ENCODE peak calls at places on chromosomes 4 and X, in four cellular contexts. One of them, this sample, is unnamed.
A peak's percentile ranks its signal among the peaks of the same experiment; 100 is the strongest.

GRCh38 chrX:72271091-72271490 is 6.0 kb downstream of the RPS4X start:
- DNase-seq in K562: no peak
- DNase-seq in GM12878: no peak
- DNase-seq in HepG2: no peak
- DNase-seq in this sample: no peak

GRCh38 chr4:52655505-52655904 is 3.6 kb downstream of the USP46 start:
- DNase-seq in K562: no peak
- DNase-seq in GM12878: no peak
- DNase-seq in HepG2: no peak
- DNase-seq in this sample: no peak

GRCh38 chr4:1171306-1172227 is 816 bp downstream of the SPON2 start:
- DNase-seq in K562: no peak
- DNase-seq in GM12878: no peak
- DNase-seq in HepG2: no peak
- DNase-seq in this sample: no peak

GRCh38 chr4:81724925-81725329 is 253.2 kb upstream of the RASGEF1B start:
- DNase-seq in K562: peak; percentile 23
- DNase-seq in GM12878: peak; percentile 3
- DNase-seq in HepG2: peak; percentile 7
- DNase-seq in this sample: no peak

GRCh38 chr4:84089652-84090437 is 409.2 kb downstream of the NKX6-1 start:
- DNase-seq in K562: no peak
- DNase-seq in GM12878: no peak
- DNase-seq in HepG2: no peak
- DNase-seq in this sample: no peak

GRCh38 chr4:163166041-163166579 is 580 bp downstream of the NAF1 start:
- DNase-seq in K562: peak; percentile 49
- DNase-seq in GM12878: no peak
- DNase-seq in HepG2: peak; percentile 26
- DNase-seq in this sample: peak; percentile 13

GRCh38 chrX:107721318-107721717 is 54.3 kb downstream of the TSC22D3 start:
- DNase-seq in K562: no peak
- DNase-seq in GM12878: no peak
- DNase-seq in HepG2: no peak
- DNase-seq in this sample: no peak

GRCh38 chr4:183154701-183155391 is 55.8 kb downstream of the WWC2 start:
- DNase-seq in K562: no peak
- DNase-seq in GM12878: no peak
- DNase-seq in HepG2: peak; percentile 96
- DNase-seq in this sample: no peak

GRCh38 chrX:17417411-17417810 is 42.4 kb downstream of the NHS start:
- DNase-seq in K562: no peak
- DNase-seq in GM12878: no peak
- DNase-seq in HepG2: no peak
- DNase-seq in this sample: no peak

GRCh38 chrX:17414057-17414658 is 39.2 kb downstream of the NHS start:
- DNase-seq in K562: no peak
- DNase-seq in GM12878: no peak
- DNase-seq in HepG2: no peak
- DNase-seq in this sample: no peak

GRCh38 chrX:17413228-17413627 is 38.2 kb downstream of the NHS start:
- DNase-seq in K562: no peak
- DNase-seq in GM12878: no peak
- DNase-seq in HepG2: no peak
- DNase-seq in this sample: no peak

GRCh38 chrX:17414839-17415238 is 39.8 kb downstream of the NHS start:
- DNase-seq in K562: no peak
- DNase-seq in GM12878: no peak
- DNase-seq in HepG2: no peak
- DNase-seq in this sample: no peak

GRCh38 chrX:17415242-17415815 is 40.3 kb downstream of the NHS start:
- DNase-seq in K562: no peak
- DNase-seq in GM12878: no peak
- DNase-seq in HepG2: no peak
- DNase-seq in this sample: no peak
- H3K27ac ChIP-seq in K562: no peak overlapping the region
- H3K27ac ChIP-seq in GM12878: no peak overlapping the region
- H3K27ac ChIP-seq in HepG2: no peak overlapping the region
- H3K27ac ChIP-seq in this sample: peak overlapping the region; percentile 87

DNA sequence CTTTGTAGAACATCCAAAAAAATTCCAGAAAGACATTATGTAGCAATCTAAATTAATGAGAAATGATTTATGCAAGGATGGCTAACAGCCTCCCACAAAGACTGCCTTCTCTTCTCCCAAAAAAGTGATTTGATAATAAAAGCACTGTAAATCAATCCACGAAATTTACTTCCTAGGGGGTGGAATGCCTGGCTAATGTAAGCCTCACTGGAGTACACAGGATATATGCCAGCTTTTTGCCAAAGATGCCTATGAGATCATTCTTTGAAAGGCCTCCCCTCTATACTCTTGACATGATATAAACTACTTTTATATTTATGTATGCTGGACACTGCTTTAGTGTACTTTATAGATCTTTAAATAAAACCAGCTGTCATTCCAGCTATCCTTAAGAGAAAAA is 211.1 kb downstream of the ADAMTS3 start:
- DNase-seq in K562: no peak
- DNase-seq in GM12878: no peak
- DNase-seq in HepG2: no peak
- DNase-seq in this sample: no peak
- TF ChIP-seq CHD4 in K562: no peak
- TF ChIP-seq CHD4 in GM12878: no peak
- TF ChIP-seq CHD4 in HepG2: no peak
- TF ChIP-seq CHD4 in this sample: no peak

GRCh38 chr4:165111906-165112257 is 778 bp downstream of the TMEM192 start:
- DNase-seq in K562: no peak
- DNase-seq in GM12878: no peak
- DNase-seq in HepG2: no peak
- DNase-seq in this sample: no peak
- H3K27ac ChIP-seq in K562: peak overlapping the region; percentile 71
- H3K27ac ChIP-seq in GM12878: peak overlapping the region; percentile 90
- H3K27ac ChIP-seq in HepG2: peak overlapping the region; percentile 92
- H3K27ac ChIP-seq in this sample: peak overlapping the region; percentile 90

DNA sequence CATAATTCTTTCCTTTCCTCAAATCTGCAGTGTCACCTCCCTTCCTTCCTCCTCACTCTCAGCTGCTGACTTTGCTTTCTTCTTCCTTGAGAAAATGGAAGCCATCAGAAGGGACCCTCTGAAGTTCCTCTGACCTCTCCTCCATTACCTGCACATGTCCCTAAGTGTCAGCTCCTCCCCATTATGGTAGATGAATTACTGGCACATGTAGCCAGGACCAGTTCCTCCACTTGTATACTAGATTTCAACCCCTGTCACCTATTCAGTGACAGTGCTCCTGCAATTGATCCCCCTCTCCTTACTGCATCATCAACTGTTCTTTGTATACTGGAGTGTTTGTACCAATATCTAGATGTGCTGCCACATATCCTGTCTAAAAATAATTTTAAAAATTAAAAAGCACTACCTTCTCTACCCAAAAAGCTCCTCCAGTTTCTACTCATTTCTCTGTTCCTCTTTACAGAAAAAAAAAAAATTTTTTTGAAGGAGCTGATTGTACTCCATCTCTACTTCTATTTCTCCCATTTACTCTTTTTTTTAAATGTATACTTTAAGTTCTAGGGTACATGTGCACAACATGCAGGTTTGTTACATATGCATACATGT is 78.6 kb downstream of the CLCN5 start:
- DNase-seq in K562: no peak
- DNase-seq in GM12878: no peak
- DNase-seq in HepG2: no peak
- DNase-seq in this sample: no peak
- TF ChIP-seq CHD4 in K562: no peak
- TF ChIP-seq CHD4 in GM12878: no peak
- TF ChIP-seq CHD4 in HepG2: no peak
- TF ChIP-seq CHD4 in this sample: no peak

GRCh38 chr4:123994917-123995316 is 598.3 kb downstream of the SPRY1 start:
- DNase-seq in K562: no peak
- DNase-seq in GM12878: no peak
- DNase-seq in HepG2: no peak
- DNase-seq in this sample: peak; percentile 2
- H3K27ac ChIP-seq in K562: no peak overlapping the region
- H3K27ac ChIP-seq in GM12878: no peak overlapping the region
- H3K27ac ChIP-seq in HepG2: no peak overlapping the region
- H3K27ac ChIP-seq in this sample: no peak overlapping the region

GRCh38 chr4:27008693-27009092 is 148.1 kb downstream of the STIM2 start:
- DNase-seq in K562: no peak
- DNase-seq in GM12878: no peak
- DNase-seq in HepG2: no peak
- DNase-seq in this sample: no peak

GRCh38 chr4:27005512-27006246 is 145.0 kb downstream of the STIM2 start:
- DNase-seq in K562: no peak
- DNase-seq in GM12878: no peak
- DNase-seq in HepG2: no peak
- DNase-seq in this sample: no peak

GRCh38 chr4:27006247-27006603 is 145.6 kb downstream of the STIM2 start:
- DNase-seq in K562: no peak
- DNase-seq in GM12878: no peak
- DNase-seq in HepG2: no peak
- DNase-seq in this sample: no peak

GRCh38 chr4:27006646-27007045 is 146.0 kb downstream of the STIM2 start:
- DNase-seq in K562: no peak
- DNase-seq in GM12878: no peak
- DNase-seq in HepG2: no peak
- DNase-seq in this sample: no peak

GRCh38 chr4:27007507-27007906 is 146.9 kb downstream of the STIM2 start:
- DNase-seq in K562: no peak
- DNase-seq in GM12878: no peak
- DNase-seq in HepG2: no peak
- DNase-seq in this sample: no peak
- TF ChIP-seq CHD4 in K562: no peak
- TF ChIP-seq CHD4 in GM12878: no peak
- TF ChIP-seq CHD4 in HepG2: no peak
- TF ChIP-seq CHD4 in this sample: no peak

DNA sequence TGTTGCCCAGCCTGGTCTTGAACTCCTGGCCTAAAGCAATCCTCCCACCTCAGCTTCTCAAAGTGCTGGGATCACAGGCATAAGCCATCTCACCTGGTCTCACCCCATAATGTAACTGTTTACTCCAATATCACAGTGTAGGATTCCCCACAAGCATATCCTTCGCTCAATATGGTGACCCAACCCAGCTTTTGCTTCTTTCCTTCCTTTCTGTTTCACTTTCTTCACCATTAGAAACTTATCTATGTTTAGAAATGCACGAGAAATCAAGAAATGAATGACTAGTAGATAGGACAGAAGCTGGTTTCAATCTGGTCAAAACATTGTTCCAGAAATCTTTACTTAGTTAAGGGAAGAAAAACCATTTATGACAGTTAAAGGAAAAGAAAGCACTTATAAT is 18.9 kb downstream of the TSPAN5 start:
- DNase-seq in K562: no peak
- DNase-seq in GM12878: peak; percentile 20
- DNase-seq in HepG2: no peak
- DNase-seq in this sample: no peak
- H3K27ac ChIP-seq in K562: no peak overlapping the region
- H3K27ac ChIP-seq in GM12878: no peak overlapping the region
- H3K27ac ChIP-seq in HepG2: no peak overlapping the region
- H3K27ac ChIP-seq in this sample: no peak overlapping the region